ENCODE peak calls at places on chromosomes 1 and 21, in ten cellular contexts. K, F, C, Y, O, I, L, Q, U and T are unnamed samples.

GRCh38 chr1:43729816-43730463 is 22.6 kb downstream of the ST3GAL3 start:
- DNase-seq in K (no peak), F (no peak), C (no peak), Y (no peak), O (peak), I (no peak), L (peak), Q (no peak), U (no peak), T (no peak)

GRCh38 chr1:201016211-201016651 is 7.3 kb downstream of the KIF21B start:
- DNase-seq in K (peak), F (peak), C (no peak), Y (no peak), O (no peak), I (no peak), L (peak), Q (peak), U (no peak), T (peak)

GRCh38 chr21:35381743-35382310 is 332.7 kb upstream of the RUNX1 start:
- DNase-seq in K (no peak), F (no peak), C (no peak), Y (no peak), O (no peak), I (no peak), L (no peak), Q (no peak), U (no peak), T (no peak)

GRCh38 chr1:157189986-157190982 is 52.1 kb upstream of the ETV3 start:
- DNase-seq in K (no peak), F (peak), C (no peak), Y (no peak), O (no peak), I (peak), L (no peak), Q (no peak), U (no peak), T (no peak)

GRCh38 chr1:244970236-244970652 is 105.9 kb upstream of the HNRNPU start:
- DNase-seq in K (peak), F (peak), C (peak), Y (peak), O (peak), I (no peak), L (peak), Q (peak), U (no peak), T (peak)

GRCh38 chr21:45972716-45973474 is 8.7 kb upstream of the COL6A1 start:
- DNase-seq in K (peak), F (peak), C (no peak), Y (peak), O (peak), I (peak), L (peak), Q (no peak), U (no peak), T (peak)

GRCh38 chr1:55472784-55473183 is 257.6 kb upstream of the USP24 start:
- DNase-seq in K (no peak), F (peak), C (no peak), Y (no peak), O (no peak), I (no peak), L (peak), Q (no peak), U (no peak), T (no peak)

GRCh38 chr1:4612991-4613390 is 41.4 kb upstream of the AJAP1 start:
- DNase-seq in K (no peak), F (no peak), C (no peak), Y (no peak), O (no peak), I (no peak), L (no peak), Q (no peak), U (no peak), T (no peak)

GRCh38 chr1:74673351-74674111 is at the start of gene ERICH3:
- DNase-seq in K (peak), F (peak), C (no peak), Y (no peak), O (peak), I (no peak), L (no peak), Q (peak), U (no peak), T (no peak)

GRCh38 chr21:45091540-45092322 is 17.4 kb downstream of the ADARB1 start:
- DNase-seq in K (no peak), F (no peak), C (no peak), Y (no peak), O (no peak), I (no peak), L (peak), Q (no peak), U (no peak), T (no peak)

GRCh38 chr1:7389786-7390603 is 381.1 kb upstream of the VAMP3 start:
- DNase-seq in K (no peak), F (peak), C (peak), Y (no peak), O (no peak), I (peak), L (no peak), Q (no peak), U (no peak), T (no peak)

GRCh38 chr1:66999640-67000400 is 54.1 kb downstream of the SLC35D1 start:
- DNase-seq in K (no peak), F (no peak), C (no peak), Y (no peak), O (no peak), I (no peak), L (no peak), Q (peak), U (no peak), T (no peak)

GRCh38 chr1:183023601-183024351 is 556 bp downstream of the LAMC1 start:
- DNase-seq in K (peak), F (peak), C (peak), Y (no peak), O (peak), I (peak), L (peak), Q (peak), U (no peak), T (peak)

GRCh38 chr1:37797750-37798345 is 4.2 kb downstream of the MANEAL start:
- DNase-seq in K (peak), F (no peak), C (no peak), Y (peak), O (no peak), I (no peak), L (peak), Q (no peak), U (no peak), T (no peak)

GRCh38 chr1:161954050-161954449 is 69.6 kb downstream of the OLFML2B start:
- DNase-seq in K (no peak), F (no peak), C (no peak), Y (no peak), O (no peak), I (no peak), L (no peak), Q (no peak), U (no peak), T (no peak)

GRCh38 chr1:185559684-185560310 is 174.4 kb upstream of the HMCN1 start:
- DNase-seq in K (no peak), F (peak), C (peak), Y (peak), O (peak), I (peak), L (peak), Q (peak), U (peak), T (peak)

GRCh38 chr1:229819091-229819490 is 193.0 kb downstream of the URB2 start:
- DNase-seq in K (no peak), F (no peak), C (no peak), Y (no peak), O (no peak), I (no peak), L (no peak), Q (no peak), U (no peak), T (no peak)

GRCh38 chr1:30877205-30877912 is 31.2 kb downstream of the SDC3 start:
- DNase-seq in K (peak), F (no peak), C (peak), Y (peak), O (no peak), I (peak), L (peak), Q (no peak), U (no peak), T (peak)

GRCh38 chr1:237108299-237109040 is 66.5 kb downstream of the RYR2 start:
- DNase-seq in K (no peak), F (peak), C (no peak), Y (no peak), O (peak), I (no peak), L (no peak), Q (no peak), U (no peak), T (no peak)
- H3K27ac ChIP-seq in K (no peak), F (no peak), C (no peak), Y (no peak), O (peak), I (peak), L (no peak), Q (peak), U (no peak), T (peak)

GRCh38 chr1:19339199-19339861 is 27.2 kb downstream of the SLC66A1 start:
- DNase-seq in K (no peak), F (no peak), C (no peak), Y (no peak), O (peak), I (no peak), L (no peak), Q (no peak), U (no peak), T (no peak)
- H3K4me3 ChIP-seq in K (no peak), F (no peak), C (no peak), Y (no peak), O (no peak), I (no peak), L (no peak), Q (no peak), U (no peak), T (no peak)

GRCh38 chr1:26082020-26082350 is 14.6 kb upstream of the TRIM63 start:
- DNase-seq in K (no peak), F (no peak), C (no peak), Y (no peak), O (no peak), I (no peak), L (no peak), Q (no peak), U (no peak), T (no peak)

GRCh38 chr1:26081267-26082019 is 14.0 kb upstream of the TRIM63 start:
- DNase-seq in K (no peak), F (no peak), C (no peak), Y (no peak), O (no peak), I (no peak), L (no peak), Q (no peak), U (no peak), T (peak)

GRCh38 chr1:26084091-26084561 is 16.7 kb upstream of the TRIM63 start:
- DNase-seq in K (no peak), F (no peak), C (no peak), Y (no peak), O (no peak), I (no peak), L (peak), Q (no peak), U (no peak), T (peak)

GRCh38 chr1:26084844-26085243 is 17.4 kb upstream of the TRIM63 start:
- DNase-seq in K (no peak), F (no peak), C (no peak), Y (no peak), O (no peak), I (no peak), L (no peak), Q (no peak), U (no peak), T (no peak)

DNA sequence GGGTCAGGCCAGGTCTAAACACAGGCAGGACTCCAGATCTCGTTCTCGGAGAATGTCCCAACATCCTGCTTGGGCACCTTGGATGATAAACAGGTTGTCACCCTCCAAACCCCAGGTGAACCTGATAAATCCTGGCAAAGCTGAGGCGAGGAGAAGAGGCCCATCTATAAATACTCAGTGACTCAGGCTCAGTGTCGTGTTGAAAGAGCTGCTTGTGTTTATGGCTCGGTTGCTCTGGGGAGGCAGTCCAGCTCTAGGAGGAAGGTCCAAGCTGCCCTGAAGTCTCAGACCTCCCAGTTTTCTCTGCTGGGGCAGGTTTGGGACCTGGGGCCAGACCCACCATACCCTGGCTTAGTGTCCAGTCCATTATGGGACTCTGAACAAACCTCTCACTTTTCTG is 15.8 kb upstream of the TRIM63 start:
- DNase-seq in K (no peak), F (no peak), C (no peak), Y (peak), O (no peak), I (no peak), L (peak), Q (peak), U (no peak), T (peak)
- H3K27ac ChIP-seq in K (no peak), F (no peak), C (no peak), Y (no peak), O (no peak), I (peak), L (no peak), Q (peak), U (no peak), T (peak)

DNA sequence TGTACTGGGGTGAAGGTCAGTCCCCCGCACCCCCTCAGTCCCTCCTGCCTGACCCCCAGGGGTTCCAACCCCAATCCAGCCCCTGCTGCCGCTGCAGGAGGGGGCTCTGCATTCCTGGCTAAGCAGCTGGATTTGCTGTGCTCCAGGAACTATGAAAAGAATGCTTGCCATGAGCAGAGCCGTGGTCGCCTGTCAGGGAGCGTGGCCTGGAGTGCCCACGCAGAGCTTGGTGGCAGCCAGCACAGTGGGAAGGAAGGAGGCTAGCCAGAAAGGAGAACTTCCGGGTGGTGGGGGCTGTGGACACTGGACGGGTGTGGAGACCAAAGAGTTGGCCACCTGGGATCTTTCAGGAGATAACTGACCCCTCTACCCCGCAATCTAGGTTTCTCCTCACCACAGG is 5.6 kb downstream of the COL8A2 start:
- DNase-seq in K (no peak), F (no peak), C (no peak), Y (no peak), O (no peak), I (no peak), L (no peak), Q (peak), U (no peak), T (no peak)
- H3K4me3 ChIP-seq in K (no peak), F (no peak), C (no peak), Y (no peak), O (no peak), I (no peak), L (no peak), Q (no peak), U (no peak), T (no peak)

GRCh38 chr1:50422675-50422945 is 633 bp downstream of the DMRTA2 start:
- DNase-seq in K (no peak), F (no peak), C (no peak), Y (no peak), O (no peak), I (no peak), L (no peak), Q (no peak), U (no peak), T (no peak)
- H3K27ac ChIP-seq in K (no peak), F (no peak), C (no peak), Y (no peak), O (no peak), I (no peak), L (no peak), Q (no peak), U (no peak), T (no peak)